ENCODE peak calls at places on chromosomes 7 and 10, in ten cellular contexts. G, T, Y, V, D, E, J, F, B and C are unnamed samples.
A peak's percentile ranks its signal among the peaks of the same experiment; 100 is the strongest.

GRCh38 chr10:124648738-124649137 is 95.4 kb downstream of the FAM53B start:
- DNase-seq in G (no peak), T (no peak), Y (no peak), V (peak; percentile 84), D (no peak), E (peak; percentile 76), J (peak; percentile 87), F (peak; percentile 70), B (peak; percentile 76), C (no peak)

GRCh38 chr10:101299211-101299610 is 54.8 kb upstream of the BTRC start:
- DNase-seq in G (no peak), T (no peak), Y (no peak), V (no peak), D (no peak), E (no peak), J (no peak), F (no peak), B (no peak), C (no peak)

GRCh38 chr10:83078160-83078559 is 1061.1 kb upstream of the GHITM start:
- DNase-seq in G (no peak), T (no peak), Y (no peak), V (no peak), D (no peak), E (no peak), J (no peak), F (no peak), B (no peak), C (no peak)

GRCh38 chr7:139743967-139744767 is 33.6 kb downstream of the HIPK2 start:
- DNase-seq in G (no peak), T (no peak), Y (no peak), V (no peak), D (no peak), E (no peak), J (no peak), F (no peak), B (no peak), C (no peak)

GRCh38 chr7:108222236-108222892 is 92.2 kb upstream of the LAMB4 start:
- DNase-seq in G (no peak), T (no peak), Y (no peak), V (no peak), D (peak; percentile 54), E (peak; percentile 28), J (no peak), F (no peak), B (no peak), C (no peak)

GRCh38 chr10:3588346-3588745 is 196.7 kb downstream of the KLF6 start:
- DNase-seq in G (no peak), T (no peak), Y (no peak), V (no peak), D (no peak), E (no peak), J (no peak), F (no peak), B (no peak), C (no peak)

GRCh38 chr10:132418520-132419416 is 21.8 kb downstream of the PWWP2B start:
- DNase-seq in G (peak; percentile 48), T (peak; percentile 74), Y (peak; percentile 90), V (no peak), D (peak; percentile 71), E (peak; percentile 82), J (peak; percentile 80), F (no peak), B (peak; percentile 45), C (no peak)

GRCh38 chr7:108308276-108308675 is 148.0 kb downstream of the NRCAM start:
- DNase-seq in G (no peak), T (no peak), Y (no peak), V (no peak), D (no peak), E (no peak), J (no peak), F (no peak), B (no peak), C (no peak)

GRCh38 chr7:39153647-39154046 is 175.9 kb downstream of the POU6F2 start:
- DNase-seq in G (no peak), T (no peak), Y (no peak), V (no peak), D (no peak), E (no peak), J (no peak), F (no peak), B (no peak), C (no peak)

GRCh38 chr7:47088329-47089067 is 493.4 kb downstream of the TNS3 start:
- DNase-seq in G (peak; percentile 45), T (peak; percentile 49), Y (peak; percentile 71), V (peak; percentile 57), D (peak; percentile 57), E (peak; percentile 86), J (peak; percentile 70), F (peak; percentile 16), B (peak; percentile 54), C (peak; percentile 50)

GRCh38 chr10:124629410-124629809 is 114.8 kb downstream of the FAM53B start:
- DNase-seq in G (no peak), T (no peak), Y (no peak), V (no peak), D (no peak), E (no peak), J (no peak), F (no peak), B (peak; percentile 40), C (no peak)

DNA sequence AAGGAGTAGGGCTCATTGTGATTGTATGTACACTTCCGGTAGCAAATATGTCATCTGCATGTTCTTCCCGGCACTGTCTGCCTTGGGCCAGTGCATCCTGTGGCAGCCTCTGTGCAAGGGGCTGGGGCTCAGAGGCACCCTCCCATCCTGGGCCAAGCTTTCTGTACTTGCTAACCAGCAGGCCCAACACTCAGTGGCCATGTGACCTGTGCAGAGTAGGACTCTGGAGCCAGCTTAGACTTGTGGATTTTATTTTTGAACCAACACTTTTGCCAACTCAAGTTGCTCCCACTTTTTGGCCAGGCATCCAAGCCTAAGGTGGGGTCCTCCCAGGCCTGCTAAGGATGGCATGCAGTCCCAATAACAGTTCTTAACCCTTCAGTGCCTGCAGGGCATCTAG is 25.0 kb downstream of the LDB3 start:
- DNase-seq in G (no peak), T (no peak), Y (no peak), V (no peak), D (no peak), E (no peak), J (no peak), F (no peak), B (no peak), C (no peak)
- H3K27ac ChIP-seq in G (no peak overlapping the region), T (no peak overlapping the region), Y (no peak overlapping the region), V (no peak overlapping the region), D (no peak overlapping the region), E (peak overlapping the region; percentile 92), J (no peak overlapping the region), F (no peak overlapping the region), B (peak overlapping the region; percentile 60), C (no peak overlapping the region)

GRCh38 chr7:151566897-151567320 is 47.2 kb upstream of the RHEB start:
- DNase-seq in G (no peak), T (peak; percentile 69), Y (peak; percentile 69), V (no peak), D (no peak), E (no peak), J (no peak), F (no peak), B (no peak), C (no peak)
- H3K27ac ChIP-seq in G (no peak overlapping the region), T (peak overlapping the region; percentile 57), Y (no peak overlapping the region), V (no peak overlapping the region), D (no peak overlapping the region), E (peak overlapping the region; percentile 18), J (no peak overlapping the region), F (no peak overlapping the region), B (no peak overlapping the region), C (no peak overlapping the region)

GRCh38 chr10:47384148-47384921 is at the start of gene ZNF488:
- DNase-seq in G (peak; percentile 76), T (peak; percentile 81), Y (peak; percentile 92), V (peak; percentile 85), D (peak; percentile 84), E (peak; percentile 89), J (peak; percentile 93), F (peak; percentile 74), B (peak; percentile 86), C (peak; percentile 89)
- H3K27ac ChIP-seq in G (no peak within 1 kb of the TSS), T (peak within 1 kb of the TSS; percentile 72), Y (peak within 1 kb of the TSS; percentile 65), V (no peak within 1 kb of the TSS), D (peak within 1 kb of the TSS; percentile 95), E (no peak within 1 kb of the TSS), J (peak within 1 kb of the TSS; percentile 85), F (no peak within 1 kb of the TSS), B (peak within 1 kb of the TSS; percentile 88), C (peak within 1 kb of the TSS; percentile 57)

DNA sequence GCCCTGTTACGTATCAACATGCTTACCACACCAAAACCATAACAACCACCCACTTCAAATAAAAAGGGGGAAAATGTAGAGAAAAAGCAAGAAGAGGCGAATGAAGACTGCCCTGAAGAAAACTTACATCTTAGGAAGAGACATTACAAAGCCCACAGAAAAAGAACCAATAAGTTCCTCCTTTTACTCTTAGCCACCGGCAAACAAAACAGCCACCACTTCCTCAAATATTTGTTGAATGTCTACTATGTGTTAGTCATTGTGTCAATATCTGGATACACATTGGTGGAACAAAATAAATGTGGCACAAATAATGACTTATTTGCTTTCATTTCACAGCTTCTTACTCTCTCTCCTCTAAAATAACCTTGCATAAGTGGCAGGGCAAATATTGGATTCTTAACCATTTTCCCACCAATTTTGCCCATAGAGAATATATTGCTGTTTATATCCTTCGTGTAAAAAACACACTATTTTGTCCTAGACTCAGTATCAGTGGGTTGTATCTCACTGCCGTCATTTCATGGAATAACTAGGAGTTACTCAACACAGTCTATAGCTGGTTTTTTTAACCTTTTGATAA is 106.8 kb downstream of the ANK3 start:
- DNase-seq in G (peak; percentile 8), T (peak; percentile 40), Y (no peak), V (peak; percentile 65), D (peak; percentile 83), E (no peak), J (peak; percentile 19), F (no peak), B (no peak), C (no peak)
- H3K27ac ChIP-seq in G (no peak overlapping the region), T (no peak overlapping the region), Y (no peak overlapping the region), V (no peak overlapping the region), D (peak overlapping the region; percentile 39), E (peak overlapping the region; percentile 42), J (no peak overlapping the region), F (no peak overlapping the region), B (peak overlapping the region; percentile 76), C (peak overlapping the region; percentile 11)

DNA sequence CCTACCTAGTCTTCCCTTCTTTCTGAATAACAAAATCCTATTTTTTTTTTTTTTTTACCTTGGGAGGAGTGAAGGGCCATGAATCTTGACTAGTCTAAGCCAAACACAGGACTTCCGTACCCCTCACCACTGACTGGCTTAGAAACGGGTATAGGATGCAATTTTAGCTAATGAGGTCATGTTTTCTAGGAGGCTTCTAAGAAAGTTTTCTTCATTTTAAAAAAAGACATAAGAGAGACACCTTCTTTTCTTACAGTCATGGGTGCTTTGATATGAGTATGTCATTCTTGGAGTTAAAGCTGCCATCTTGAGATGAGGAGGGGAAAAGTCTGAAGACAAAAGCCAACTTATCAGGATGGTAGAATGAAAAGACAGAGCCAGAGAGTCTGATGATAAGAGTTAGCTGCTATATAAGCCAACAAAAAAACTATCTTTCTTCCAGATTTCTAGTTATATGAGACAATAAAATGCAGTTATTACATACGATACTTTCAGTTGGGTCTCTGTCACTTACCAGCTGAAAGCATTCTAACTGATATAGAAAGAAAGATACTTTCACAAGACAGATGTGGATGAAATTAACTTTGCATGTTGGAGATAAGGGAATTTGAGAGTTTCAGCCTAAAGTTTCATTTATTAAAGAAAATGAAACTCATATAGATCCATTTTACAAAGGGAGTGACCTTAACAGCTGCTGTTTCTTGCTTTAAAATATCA is 34.0 kb downstream of the ZNF438 start:
- DNase-seq in G (no peak), T (no peak), Y (no peak), V (no peak), D (no peak), E (no peak), J (no peak), F (peak; percentile 30), B (no peak), C (no peak)
- H3K27ac ChIP-seq in G (no peak overlapping the region), T (no peak overlapping the region), Y (peak overlapping the region; percentile 32), V (no peak overlapping the region), D (no peak overlapping the region), E (no peak overlapping the region), J (no peak overlapping the region), F (no peak overlapping the region), B (no peak overlapping the region), C (no peak overlapping the region)